ENCODE peak calls at places on chromosomes 16 and 17, in seven cellular contexts. F is kidney, G is HCT116, K is mucosa of descending colon, P is keratinocyte, Y is cardiac muscle cell, S is heart left ventricle. R is an unnamed sample. For H3K36me3, the result is how much of the 10 kb centered on the place peaks cover.

GRCh38 chr16:77679336-77679735 is 43.0 kb upstream of the NUDT7 start:
- DNase-seq in F (no peak), G (no peak), K (no peak), P (no peak), Y (no peak), S (no peak), R (no peak)

GRCh38 chr16:66147338-66147737 is 219.2 kb upstream of the CDH5 start:
- DNase-seq in F (no peak), G (no peak), K (no peak), P (no peak), Y (no peak), S (no peak), R (no peak)

GRCh38 chr17:39739885-39740356 is 2.2 kb downstream of the GRB7 start:
- DNase-seq in F (no peak), G (no peak), K (no peak), P (no peak), Y (no peak), S (no peak), R (no peak)

GRCh38 chr17:82013341-82013740 is 9.3 kb downstream of the CENPX start:
- DNase-seq in F (no peak), G (no peak), K (no peak), P (no peak), Y (no peak), S (peak), R (no peak)

GRCh38 chr17:64492481-64493109 is 4.3 kb downstream of the POLG2 start:
- DNase-seq in F (no peak), G (no peak), K (no peak), P (no peak), Y (no peak), S (no peak), R (no peak)

GRCh38 chr17:59746849-59747445 is 39.5 kb downstream of the VMP1 start:
- DNase-seq in F (no peak), G (no peak), K (no peak), P (no peak), Y (peak), S (no peak), R (peak)

GRCh38 chr16:11057696-11058345 is 113.5 kb downstream of the CLEC16A start:
- DNase-seq in F (no peak), G (no peak), K (no peak), P (no peak), Y (no peak), S (no peak), R (no peak)

GRCh38 chr16:1485847-1486496 is 2.8 kb downstream of the PTX4 start:
- DNase-seq in F (peak), G (no peak), K (peak), P (no peak), Y (no peak), S (no peak), R (peak)

GRCh38 chr16:19429271-19429670 is 11.6 kb downstream of the TMC5 start:
- DNase-seq in F (no peak), G (no peak), K (no peak), P (no peak), Y (no peak), S (no peak), R (no peak)

GRCh38 chr16:51144203-51144602 is 6.9 kb downstream of the SALL1 start:
- DNase-seq in F (no peak), G (no peak), K (no peak), P (no peak), Y (no peak), S (no peak), R (no peak)

GRCh38 chr17:2393954-2394749 is 6.7 kb downstream of the MNT start:
- DNase-seq in F (peak), G (no peak), K (peak), P (no peak), Y (no peak), S (no peak), R (no peak)

GRCh38 chr17:7042507-7043194 is 1.2 kb downstream of the SLC16A11 start:
- DNase-seq in F (no peak), G (no peak), K (peak), P (no peak), Y (no peak), S (no peak), R (peak)

GRCh38 chr17:33521784-33522183 is 228.7 kb upstream of the ASIC2 start:
- DNase-seq in F (no peak), G (no peak), K (no peak), P (no peak), Y (peak), S (no peak), R (no peak)

GRCh38 chr16:14303182-14303618 is 232.1 kb downstream of the MRTFB start:
- DNase-seq in F (peak), G (no peak), K (no peak), P (no peak), Y (peak), S (no peak), R (no peak)

GRCh38 chr17:66964083-66964771 is at the start of gene CACNG4:
- DNase-seq in F (no peak), G (no peak), K (no peak), P (no peak), Y (peak), S (no peak), R (no peak)

GRCh38 chr17:10149573-10150399 is 48.6 kb downstream of the GAS7 start:
- DNase-seq in F (no peak), G (peak), K (no peak), P (no peak), Y (no peak), S (no peak), R (peak)

GRCh38 chr16:19330801-19331484 is 45.4 kb downstream of the CLEC19A start:
- DNase-seq in F (no peak), G (peak), K (no peak), P (no peak), Y (no peak), S (no peak), R (no peak)

GRCh38 chr17:29039764-29040598 is 3.0 kb upstream of the PIPOX start:
- DNase-seq in F (no peak), G (no peak), K (no peak), P (no peak), Y (no peak), S (no peak), R (no peak)

GRCh38 chr16:8798174-8798527 is 512 bp downstream of the PMM2 start:
- DNase-seq in F (no peak), G (peak), K (no peak), P (no peak), Y (no peak), S (no peak), R (no peak)

GRCh38 chr17:1229354-1229890 is 40.8 kb upstream of the BHLHA9 start:
- DNase-seq in F (peak), G (no peak), K (peak), P (no peak), Y (peak), S (peak), R (peak)

GRCh38 chr17:74016504-74016903 is 187.0 kb upstream of the RPL38 start:
- DNase-seq in F (no peak), G (no peak), K (no peak), P (no peak), Y (no peak), S (no peak), R (no peak)

GRCh38 chr17:17304521-17304985 is 1.4 kb downstream of the NT5M start:
- DNase-seq in F (no peak), G (no peak), K (no peak), P (no peak), Y (peak), S (no peak), R (peak)

GRCh38 chr17:71850792-71851191 is 270.0 kb upstream of the SOX9 start:
- DNase-seq in F (no peak), G (no peak), K (no peak), P (no peak), Y (no peak), S (no peak), R (no peak)

GRCh38 chr17:83109793-83110645 is 30.6 kb downstream of the METRNL start:
- DNase-seq in F (peak), G (peak), K (peak), P (peak), Y (peak), S (peak), R (no peak)

GRCh38 chr16:83533193-83533592 is 274.6 kb upstream of the HSBP1 start:
- DNase-seq in F (no peak), G (no peak), K (no peak), P (peak), Y (no peak), S (no peak), R (no peak)

GRCh38 chr16:6124136-6124535 is 1026.5 kb upstream of the EEF2KMT start:
- DNase-seq in F (no peak), G (no peak), K (no peak), P (no peak), Y (no peak), S (no peak), R (no peak)

GRCh38 chr17:39150104-39150634 is 1.3 kb downstream of the PLXDC1 start:
- DNase-seq in F (no peak), G (no peak), K (no peak), P (no peak), Y (no peak), S (no peak), R (no peak)

GRCh38 chr17:3919123-3919624 is 2.9 kb upstream of the P2RX1 start:
- DNase-seq in F (peak), G (no peak), K (no peak), P (no peak), Y (no peak), S (peak), R (no peak)

GRCh38 chr16:29009050-29009837 is 24.4 kb downstream of the LAT start:
- DNase-seq in F (no peak), G (no peak), K (peak), P (no peak), Y (no peak), S (no peak), R (no peak)

GRCh38 chr17:62653002-62653830 is 25.7 kb downstream of the MRC2 start:
- DNase-seq in F (peak), G (no peak), K (peak), P (no peak), Y (peak), S (peak), R (peak)

GRCh38 chr17:58401287-58401686 is 16.0 kb downstream of the RNF43 start:
- DNase-seq in F (no peak), G (no peak), K (no peak), P (no peak), Y (no peak), S (no peak), R (no peak)

GRCh38 chr17:42924891-42925290 is 24.3 kb downstream of the G6PC1 start:
- DNase-seq in F (no peak), G (no peak), K (no peak), P (no peak), Y (no peak), S (no peak), R (no peak)

GRCh38 chr16:50530277-50531236 is 17.6 kb upstream of the NKD1 start:
- DNase-seq in F (no peak), G (no peak), K (no peak), P (no peak), Y (no peak), S (no peak), R (no peak)

DNA sequence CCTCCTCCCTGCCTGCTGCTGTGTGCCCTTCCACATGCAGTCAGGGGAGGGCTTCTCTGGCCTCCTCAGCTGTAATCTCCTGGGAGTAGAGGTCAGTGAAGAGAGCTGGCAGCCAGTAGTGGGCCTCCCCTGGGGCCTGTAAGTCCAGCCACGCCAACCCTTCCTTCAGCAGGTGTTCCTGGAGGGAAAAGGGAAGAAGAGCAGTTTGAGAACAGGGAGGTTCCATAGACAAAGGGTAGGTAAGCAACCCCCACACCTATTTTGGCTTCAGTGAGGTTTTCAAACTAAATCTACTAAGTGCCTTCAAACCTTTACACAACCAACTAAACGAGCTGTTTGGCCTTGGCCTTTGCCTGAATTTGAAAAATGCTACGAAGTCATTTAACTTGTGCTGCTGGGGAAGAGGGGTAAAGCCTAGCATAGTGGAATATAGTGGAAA is 14.2 kb downstream of the SNF8 start:
- DNase-seq in F (no peak), G (no peak), K (no peak), P (no peak), Y (no peak), S (no peak), R (no peak)
- H3K36me3 ChIP-seq in F (under half), G (half or more), K (under half), P (under half), Y (half or more), S (half or more), R (under half)

DNA sequence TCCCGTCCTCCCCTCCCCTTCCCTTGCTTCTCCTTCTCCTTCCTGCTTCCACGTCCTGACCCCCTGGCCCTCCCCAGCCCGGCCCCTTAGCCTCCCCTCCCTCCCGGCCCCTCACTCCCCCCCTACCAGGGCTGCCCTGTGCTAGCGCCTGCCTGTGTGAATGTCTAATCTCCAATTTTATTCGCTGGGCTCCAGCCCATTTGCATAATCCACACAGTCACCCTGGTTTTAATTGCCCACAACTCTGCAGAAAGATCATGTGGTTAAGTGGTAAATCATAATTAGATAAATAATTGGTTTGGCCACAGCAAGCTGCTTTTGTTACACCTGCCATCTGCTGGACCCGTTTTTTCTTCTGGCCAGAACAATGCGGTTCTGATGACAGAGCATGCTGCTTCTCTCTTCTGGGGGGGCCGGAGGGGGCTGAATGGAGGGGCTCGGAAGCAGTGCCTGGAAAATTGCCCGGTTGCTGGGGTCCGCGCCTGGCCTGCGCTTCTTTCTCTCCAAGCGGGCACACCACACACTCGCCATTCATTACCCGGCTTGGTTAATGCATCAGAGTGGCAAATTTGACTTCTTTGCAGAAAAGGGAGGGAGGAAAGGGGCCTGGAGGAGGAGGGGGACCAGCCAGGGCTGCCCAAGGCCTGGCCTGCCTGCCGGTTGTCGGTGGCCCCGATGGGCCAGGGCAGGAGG is 19.5 kb upstream of the GSE1 start:
- DNase-seq in F (no peak), G (no peak), K (no peak), P (no peak), Y (no peak), S (no peak), R (no peak)
- TF ChIP-seq CTCF in F (no peak), G (no peak), K (no peak), P (no peak), Y (no peak), S (no peak), R (no peak)

GRCh38 chr17:50834126-50834785 is 1.1 kb upstream of the WFIKKN2 start:
- DNase-seq in F (no peak), G (no peak), K (no peak), P (no peak), Y (no peak), S (no peak), R (no peak)
- H3K4me3 ChIP-seq in F (peak), G (no peak), K (no peak), P (no peak), Y (no peak), S (peak), R (no peak)

GRCh38 chr17:77632619-77633018 is 325.9 kb upstream of the TNRC6C start:
- DNase-seq in F (no peak), G (no peak), K (no peak), P (no peak), Y (no peak), S (no peak), R (no peak)

GRCh38 chr17:77628035-77628434 is 330.5 kb upstream of the TNRC6C start:
- DNase-seq in F (no peak), G (no peak), K (no peak), P (no peak), Y (no peak), S (no peak), R (no peak)

GRCh38 chr17:77635176-77635575 is 323.3 kb upstream of the TNRC6C start:
- DNase-seq in F (no peak), G (no peak), K (no peak), P (no peak), Y (no peak), S (no peak), R (no peak)

GRCh38 chr17:77634710-77635109 is 323.8 kb upstream of the TNRC6C start:
- DNase-seq in F (no peak), G (no peak), K (no peak), P (no peak), Y (no peak), S (no peak), R (peak)

DNA sequence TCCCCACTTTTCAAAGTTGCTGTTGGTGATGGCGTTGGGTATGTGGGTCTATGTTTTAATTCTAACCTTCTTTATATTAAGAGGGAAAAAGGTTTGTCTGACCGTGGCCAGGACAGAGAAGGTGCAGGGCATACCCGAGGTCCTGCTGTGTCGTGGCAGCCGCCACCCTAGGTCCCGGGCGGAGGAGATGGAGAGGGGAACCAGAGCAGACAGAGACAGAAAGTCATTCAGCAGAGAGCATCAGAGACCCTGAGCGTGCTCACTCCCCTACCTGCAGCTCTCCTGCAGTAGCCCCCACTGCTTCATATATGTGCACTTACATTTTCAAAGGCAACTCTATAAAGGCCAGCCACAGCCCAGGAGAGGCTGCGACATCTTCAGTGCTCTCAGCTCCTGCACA is 327.2 kb upstream of the TNRC6C start:
- DNase-seq in F (no peak), G (no peak), K (no peak), P (no peak), Y (no peak), S (no peak), R (no peak)
- H3K36me3 ChIP-seq in F (under half), G (under half), K (under half), P (under half), Y (under half), S (under half), R (under half)

GRCh38 chr17:75075597-75076253 is 12.0 kb upstream of the SLC16A5 start:
- DNase-seq in F (no peak), G (no peak), K (no peak), P (no peak), Y (no peak), S (no peak), R (no peak)

GRCh38 chr17:75077072-75077489 is 10.7 kb upstream of the SLC16A5 start:
- DNase-seq in F (peak), G (no peak), K (peak), P (no peak), Y (no peak), S (no peak), R (no peak)

GRCh38 chr17:75079023-75079373 is 8.8 kb upstream of the SLC16A5 start:
- DNase-seq in F (no peak), G (no peak), K (no peak), P (no peak), Y (no peak), S (no peak), R (no peak)

GRCh38 chr17:75078097-75079022 is 9.4 kb upstream of the SLC16A5 start:
- DNase-seq in F (peak), G (peak), K (no peak), P (no peak), Y (no peak), S (no peak), R (peak)

DNA sequence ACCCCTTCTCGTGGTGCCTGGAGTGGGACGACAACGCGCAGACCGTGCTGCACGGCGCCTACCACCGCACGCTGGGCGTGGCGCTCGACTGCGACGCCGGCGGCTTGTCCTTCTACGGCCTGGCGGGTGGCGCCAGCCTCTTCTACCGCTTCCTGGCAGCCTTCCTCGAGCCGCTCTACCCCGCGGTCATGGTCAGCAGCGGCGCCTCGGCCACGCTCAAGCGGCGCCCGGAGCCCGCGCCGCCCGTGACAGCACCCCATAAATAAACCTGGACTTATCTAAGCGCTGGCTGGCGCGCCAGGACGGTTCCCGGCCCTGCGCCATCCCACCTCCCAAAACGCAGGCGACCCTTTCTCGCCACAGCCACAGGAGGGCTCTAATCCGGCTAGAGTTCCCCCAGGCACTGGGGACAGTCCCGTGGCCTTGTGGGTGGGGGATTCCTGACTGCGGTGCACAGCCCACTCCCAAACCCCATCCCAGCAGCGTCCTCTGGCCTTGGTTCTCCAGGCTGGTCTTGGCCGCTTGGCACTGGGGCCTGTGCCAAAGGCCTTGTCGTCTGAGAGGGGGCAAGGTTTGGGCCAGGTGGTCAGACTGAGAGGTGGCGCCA is 10.2 kb upstream of the SLC16A5 start:
- DNase-seq in F (peak), G (no peak), K (peak), P (no peak), Y (no peak), S (peak), R (peak)
- TF ChIP-seq CTCF in F (peak), G (peak), K (peak), P (no peak), Y (no peak), S (no peak), R (peak)

GRCh38 chr16:86608301-86608747 is 30.0 kb downstream of the FOXL1 start:
- DNase-seq in F (no peak), G (no peak), K (no peak), P (no peak), Y (no peak), S (no peak), R (no peak)

GRCh38 chr16:86601356-86601755 is 23.0 kb downstream of the FOXL1 start:
- DNase-seq in F (no peak), G (no peak), K (no peak), P (no peak), Y (no peak), S (no peak), R (no peak)

GRCh38 chr16:86602521-86602920 is 24.2 kb downstream of the FOXL1 start:
- DNase-seq in F (no peak), G (no peak), K (no peak), P (no peak), Y (no peak), S (no peak), R (no peak)

GRCh38 chr16:86605950-86606349 is 27.6 kb downstream of the FOXL1 start:
- DNase-seq in F (no peak), G (no peak), K (no peak), P (no peak), Y (no peak), S (no peak), R (no peak)

GRCh38 chr16:86604436-86605220 is 26.3 kb downstream of the FOXL1 start:
- DNase-seq in F (no peak), G (no peak), K (no peak), P (no peak), Y (no peak), S (no peak), R (no peak)
- H3K4me3 ChIP-seq in F (no peak), G (no peak), K (no peak), P (no peak), Y (no peak), S (no peak), R (peak)

GRCh38 chr16:47013172-47013571 is 39.7 kb upstream of the DNAJA2 start:
- DNase-seq in F (no peak), G (no peak), K (no peak), P (no peak), Y (no peak), S (no peak), R (no peak)
- H3K36me3 ChIP-seq in F (under half), G (under half), K (under half), P (under half), Y (under half), S (under half), R (under half)

R was measured in GM06990.